ENCODE peak calls at places on chromosomes 2 and 18, in seven cellular contexts. One of them, this sample, is unnamed.

GRCh38 chr2:102081600-102081999 is 60.9 kb upstream of the IL1R1 start:
- DNase-seq in progenitor cell of endocrine pancreas: no peak
- DNase-seq in neural crest cell: no peak
- DNase-seq in brain microvascular endothelial cell: no peak
- DNase-seq in Calu3: no peak
- DNase-seq in RWPE1: no peak
- DNase-seq in foreskin fibroblast: no peak
- DNase-seq in this sample: no peak

GRCh38 chr2:164917296-164917903 is 37.9 kb downstream of the SLC38A11 start:
- DNase-seq in progenitor cell of endocrine pancreas: peak
- DNase-seq in neural crest cell: no peak
- DNase-seq in brain microvascular endothelial cell: peak
- DNase-seq in Calu3: peak
- DNase-seq in RWPE1: no peak
- DNase-seq in foreskin fibroblast: no peak
- DNase-seq in this sample: no peak

GRCh38 chr2:238952261-238952924 is 104.5 kb downstream of the TWIST2 start:
- DNase-seq in progenitor cell of endocrine pancreas: no peak
- DNase-seq in neural crest cell: no peak
- DNase-seq in brain microvascular endothelial cell: no peak
- DNase-seq in Calu3: no peak
- DNase-seq in RWPE1: no peak
- DNase-seq in foreskin fibroblast: peak
- DNase-seq in this sample: no peak

GRCh38 chr2:17520761-17521160 is 2.5 kb upstream of the RAD51AP2 start:
- DNase-seq in progenitor cell of endocrine pancreas: no peak
- DNase-seq in neural crest cell: no peak
- DNase-seq in brain microvascular endothelial cell: no peak
- DNase-seq in Calu3: no peak
- DNase-seq in RWPE1: no peak
- DNase-seq in foreskin fibroblast: no peak
- DNase-seq in this sample: no peak

GRCh38 chr2:27303093-27304025 is 4.9 kb downstream of the UCN start:
- DNase-seq in progenitor cell of endocrine pancreas: no peak
- DNase-seq in neural crest cell: peak
- DNase-seq in brain microvascular endothelial cell: peak
- DNase-seq in Calu3: peak
- DNase-seq in RWPE1: peak
- DNase-seq in foreskin fibroblast: no peak
- DNase-seq in this sample: peak

GRCh38 chr18:76953186-76953982 is 131.0 kb downstream of the ZNF236 start:
- DNase-seq in progenitor cell of endocrine pancreas: no peak
- DNase-seq in neural crest cell: no peak
- DNase-seq in brain microvascular endothelial cell: no peak
- DNase-seq in Calu3: peak
- DNase-seq in RWPE1: no peak
- DNase-seq in foreskin fibroblast: no peak
- DNase-seq in this sample: no peak

GRCh38 chr2:36513661-36514060 is 84.3 kb downstream of the FEZ2 start:
- DNase-seq in progenitor cell of endocrine pancreas: no peak
- DNase-seq in neural crest cell: no peak
- DNase-seq in brain microvascular endothelial cell: no peak
- DNase-seq in Calu3: no peak
- DNase-seq in RWPE1: no peak
- DNase-seq in foreskin fibroblast: no peak
- DNase-seq in this sample: no peak

GRCh38 chr2:119753041-119753929 is 6.4 kb upstream of the PTPN4 start:
- DNase-seq in progenitor cell of endocrine pancreas: no peak
- DNase-seq in neural crest cell: no peak
- DNase-seq in brain microvascular endothelial cell: peak
- DNase-seq in Calu3: peak
- DNase-seq in RWPE1: no peak
- DNase-seq in foreskin fibroblast: peak
- DNase-seq in this sample: no peak

GRCh38 chr18:42640160-42640559 is 475.3 kb downstream of the RIT2 start:
- DNase-seq in progenitor cell of endocrine pancreas: no peak
- DNase-seq in neural crest cell: no peak
- DNase-seq in brain microvascular endothelial cell: no peak
- DNase-seq in Calu3: no peak
- DNase-seq in RWPE1: no peak
- DNase-seq in foreskin fibroblast: no peak
- DNase-seq in this sample: no peak

GRCh38 chr2:233165895-233166661 is 85.4 kb upstream of the ATG16L1 start:
- DNase-seq in progenitor cell of endocrine pancreas: no peak
- DNase-seq in neural crest cell: no peak
- DNase-seq in brain microvascular endothelial cell: peak
- DNase-seq in Calu3: peak
- DNase-seq in RWPE1: peak
- DNase-seq in foreskin fibroblast: peak
- DNase-seq in this sample: no peak

GRCh38 chr2:223048519-223048918 is 3.5 kb upstream of the KCNE4 start:
- DNase-seq in progenitor cell of endocrine pancreas: no peak
- DNase-seq in neural crest cell: no peak
- DNase-seq in brain microvascular endothelial cell: no peak
- DNase-seq in Calu3: no peak
- DNase-seq in RWPE1: no peak
- DNase-seq in foreskin fibroblast: no peak
- DNase-seq in this sample: no peak
- TF ChIP-seq CTCF in progenitor cell of endocrine pancreas: no peak
- TF ChIP-seq CTCF in neural crest cell: no peak
- TF ChIP-seq CTCF in brain microvascular endothelial cell: no peak
- TF ChIP-seq CTCF in Calu3: no peak
- TF ChIP-seq CTCF in RWPE1: no peak
- TF ChIP-seq CTCF in foreskin fibroblast: no peak
- TF ChIP-seq CTCF in this sample: no peak

GRCh38 chr2:221415789-221416188 is 156.3 kb downstream of the EPHA4 start:
- DNase-seq in progenitor cell of endocrine pancreas: no peak
- DNase-seq in neural crest cell: no peak
- DNase-seq in brain microvascular endothelial cell: no peak
- DNase-seq in Calu3: no peak
- DNase-seq in RWPE1: no peak
- DNase-seq in foreskin fibroblast: no peak
- DNase-seq in this sample: no peak
- TF ChIP-seq CTCF in progenitor cell of endocrine pancreas: no peak
- TF ChIP-seq CTCF in neural crest cell: no peak
- TF ChIP-seq CTCF in brain microvascular endothelial cell: no peak
- TF ChIP-seq CTCF in Calu3: no peak
- TF ChIP-seq CTCF in RWPE1: no peak
- TF ChIP-seq CTCF in foreskin fibroblast: no peak
- TF ChIP-seq CTCF in this sample: no peak

GRCh38 chr2:70977605-70978205 is 725 bp upstream of the ANKRD53 start:
- DNase-seq in progenitor cell of endocrine pancreas: no peak
- DNase-seq in neural crest cell: no peak
- DNase-seq in brain microvascular endothelial cell: peak
- DNase-seq in Calu3: no peak
- DNase-seq in RWPE1: peak
- DNase-seq in foreskin fibroblast: peak
- DNase-seq in this sample: peak
- TF ChIP-seq CTCF in progenitor cell of endocrine pancreas: peak
- TF ChIP-seq CTCF in neural crest cell: peak
- TF ChIP-seq CTCF in brain microvascular endothelial cell: no peak
- TF ChIP-seq CTCF in Calu3: no peak
- TF ChIP-seq CTCF in RWPE1: peak
- TF ChIP-seq CTCF in foreskin fibroblast: no peak
- TF ChIP-seq CTCF in this sample: no peak

GRCh38 chr2:149561309-149561926 is 26.2 kb downstream of the MMADHC start:
- DNase-seq in progenitor cell of endocrine pancreas: peak
- DNase-seq in neural crest cell: peak
- DNase-seq in brain microvascular endothelial cell: peak
- DNase-seq in Calu3: peak
- DNase-seq in RWPE1: no peak
- DNase-seq in foreskin fibroblast: no peak
- DNase-seq in this sample: no peak
- TF ChIP-seq CTCF in progenitor cell of endocrine pancreas: peak
- TF ChIP-seq CTCF in neural crest cell: peak
- TF ChIP-seq CTCF in brain microvascular endothelial cell: peak
- TF ChIP-seq CTCF in Calu3: peak
- TF ChIP-seq CTCF in RWPE1: peak
- TF ChIP-seq CTCF in foreskin fibroblast: peak
- TF ChIP-seq CTCF in this sample: peak

GRCh38 chr2:183079335-183079775 is 808 bp downstream of the DUSP19 start:
- DNase-seq in progenitor cell of endocrine pancreas: no peak
- DNase-seq in neural crest cell: no peak
- DNase-seq in brain microvascular endothelial cell: peak
- DNase-seq in Calu3: no peak
- DNase-seq in RWPE1: no peak
- DNase-seq in foreskin fibroblast: peak
- DNase-seq in this sample: no peak
- TF ChIP-seq CTCF in progenitor cell of endocrine pancreas: no peak
- TF ChIP-seq CTCF in neural crest cell: no peak
- TF ChIP-seq CTCF in brain microvascular endothelial cell: no peak
- TF ChIP-seq CTCF in Calu3: no peak
- TF ChIP-seq CTCF in RWPE1: no peak
- TF ChIP-seq CTCF in foreskin fibroblast: no peak
- TF ChIP-seq CTCF in this sample: no peak

DNA sequence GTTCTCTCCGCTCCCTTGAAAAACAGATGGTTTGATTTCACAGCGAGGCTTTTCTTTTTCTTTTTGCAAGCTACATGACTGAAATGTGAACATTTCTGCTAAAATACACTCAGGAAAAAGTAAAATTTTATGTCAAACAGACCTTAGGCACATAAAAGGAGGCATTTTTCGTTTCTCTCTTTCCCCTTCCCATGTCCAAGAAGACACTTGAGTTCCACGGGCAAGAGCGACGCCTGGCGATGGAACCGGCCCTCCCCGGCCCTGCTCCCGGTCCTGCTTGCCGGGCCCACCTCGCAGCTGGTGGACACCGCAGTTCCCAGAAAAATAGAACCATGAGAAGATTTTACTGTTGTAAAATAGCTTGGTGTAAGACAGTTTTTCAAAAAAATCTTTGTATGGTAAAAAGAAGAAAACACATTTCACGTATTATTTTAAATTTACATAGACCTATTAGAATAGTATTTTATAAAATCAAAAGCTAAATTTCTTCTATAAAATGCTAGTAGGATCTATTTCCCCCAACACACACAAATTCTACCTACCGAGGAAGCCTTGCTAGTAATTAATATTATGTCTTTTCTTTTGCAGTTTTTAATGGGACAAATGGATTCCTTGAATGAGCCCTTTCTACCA is 2.3 kb upstream of the ALKAL2 start:
- DNase-seq in progenitor cell of endocrine pancreas: peak
- DNase-seq in neural crest cell: peak
- DNase-seq in brain microvascular endothelial cell: peak
- DNase-seq in Calu3: peak
- DNase-seq in RWPE1: peak
- DNase-seq in foreskin fibroblast: peak
- DNase-seq in this sample: peak
- TF ChIP-seq CTCF in progenitor cell of endocrine pancreas: peak
- TF ChIP-seq CTCF in neural crest cell: peak
- TF ChIP-seq CTCF in brain microvascular endothelial cell: peak
- TF ChIP-seq CTCF in Calu3: peak
- TF ChIP-seq CTCF in RWPE1: peak
- TF ChIP-seq CTCF in foreskin fibroblast: peak
- TF ChIP-seq CTCF in this sample: peak

DNA sequence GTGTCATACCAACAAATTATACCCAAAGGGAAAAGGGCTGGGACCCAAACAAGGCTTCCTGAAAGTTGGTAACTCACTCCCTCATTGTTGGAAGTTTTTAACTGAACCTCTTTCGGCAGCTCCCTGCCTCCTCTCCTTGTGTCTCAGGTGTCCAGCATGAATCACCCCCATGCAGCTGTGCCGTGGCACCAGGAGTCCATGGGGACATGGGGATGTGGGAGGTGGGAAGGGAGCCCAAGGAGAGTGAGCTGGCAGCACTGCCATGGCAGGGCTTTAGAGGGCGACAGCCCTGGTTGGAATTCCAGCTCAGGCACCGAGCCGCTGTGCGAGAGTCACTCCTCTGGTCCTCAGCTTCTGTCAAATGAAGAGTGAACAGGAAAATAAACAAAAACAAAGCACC is 12.5 kb upstream of the GYPC start:
- DNase-seq in progenitor cell of endocrine pancreas: no peak
- DNase-seq in neural crest cell: no peak
- DNase-seq in brain microvascular endothelial cell: no peak
- DNase-seq in Calu3: no peak
- DNase-seq in RWPE1: no peak
- DNase-seq in foreskin fibroblast: no peak
- DNase-seq in this sample: no peak
- TF ChIP-seq CTCF in progenitor cell of endocrine pancreas: no peak
- TF ChIP-seq CTCF in neural crest cell: no peak
- TF ChIP-seq CTCF in brain microvascular endothelial cell: peak
- TF ChIP-seq CTCF in Calu3: no peak
- TF ChIP-seq CTCF in RWPE1: no peak
- TF ChIP-seq CTCF in foreskin fibroblast: no peak
- TF ChIP-seq CTCF in this sample: no peak

GRCh38 chr2:68193774-68194372 is 36.2 kb downstream of the PNO1 start:
- DNase-seq in progenitor cell of endocrine pancreas: no peak
- DNase-seq in neural crest cell: no peak
- DNase-seq in brain microvascular endothelial cell: no peak
- DNase-seq in Calu3: no peak
- DNase-seq in RWPE1: peak
- DNase-seq in foreskin fibroblast: peak
- DNase-seq in this sample: no peak

GRCh38 chr2:68200157-68200787 is 42.6 kb downstream of the PNO1 start:
- DNase-seq in progenitor cell of endocrine pancreas: no peak
- DNase-seq in neural crest cell: no peak
- DNase-seq in brain microvascular endothelial cell: no peak
- DNase-seq in Calu3: no peak
- DNase-seq in RWPE1: no peak
- DNase-seq in foreskin fibroblast: no peak
- DNase-seq in this sample: no peak

GRCh38 chr2:68193144-68193543 is 35.5 kb downstream of the PNO1 start:
- DNase-seq in progenitor cell of endocrine pancreas: no peak
- DNase-seq in neural crest cell: no peak
- DNase-seq in brain microvascular endothelial cell: peak
- DNase-seq in Calu3: no peak
- DNase-seq in RWPE1: no peak
- DNase-seq in foreskin fibroblast: no peak
- DNase-seq in this sample: no peak

GRCh38 chr2:68195096-68195495 is 37.4 kb downstream of the PNO1 start:
- DNase-seq in progenitor cell of endocrine pancreas: no peak
- DNase-seq in neural crest cell: no peak
- DNase-seq in brain microvascular endothelial cell: no peak
- DNase-seq in Calu3: no peak
- DNase-seq in RWPE1: no peak
- DNase-seq in foreskin fibroblast: no peak
- DNase-seq in this sample: no peak

GRCh38 chr2:68196120-68196716 is 38.5 kb downstream of the PNO1 start:
- DNase-seq in progenitor cell of endocrine pancreas: no peak
- DNase-seq in neural crest cell: no peak
- DNase-seq in brain microvascular endothelial cell: peak
- DNase-seq in Calu3: no peak
- DNase-seq in RWPE1: no peak
- DNase-seq in foreskin fibroblast: no peak
- DNase-seq in this sample: peak
- TF ChIP-seq CTCF in progenitor cell of endocrine pancreas: peak
- TF ChIP-seq CTCF in neural crest cell: peak
- TF ChIP-seq CTCF in brain microvascular endothelial cell: no peak
- TF ChIP-seq CTCF in Calu3: no peak
- TF ChIP-seq CTCF in RWPE1: peak
- TF ChIP-seq CTCF in foreskin fibroblast: peak
- TF ChIP-seq CTCF in this sample: peak

GRCh38 chr2:54603357-54603756 is 120.1 kb upstream of the EML6 start:
- DNase-seq in progenitor cell of endocrine pancreas: no peak
- DNase-seq in neural crest cell: no peak
- DNase-seq in brain microvascular endothelial cell: peak
- DNase-seq in Calu3: no peak
- DNase-seq in RWPE1: no peak
- DNase-seq in foreskin fibroblast: no peak
- DNase-seq in this sample: no peak
- TF ChIP-seq CTCF in progenitor cell of endocrine pancreas: no peak
- TF ChIP-seq CTCF in neural crest cell: no peak
- TF ChIP-seq CTCF in brain microvascular endothelial cell: peak
- TF ChIP-seq CTCF in Calu3: no peak
- TF ChIP-seq CTCF in RWPE1: no peak
- TF ChIP-seq CTCF in foreskin fibroblast: no peak
- TF ChIP-seq CTCF in this sample: no peak